ENCODE peak calls at places on chromosomes 1 and 21, in six cellular contexts. H is T-helper 22 cell, Z is RWPE1, J is cardiac muscle cell, T is HT1080, L is type B pancreatic cell. Q is an unnamed sample.

GRCh38 chr1:58162952-58163550 is 383.5 kb downstream of the OMA1 start:
- DNase-seq in H (no peak), Z (peak), J (peak), T (peak), L (no peak), Q (peak)

GRCh38 chr1:193176113-193176512 is 10.3 kb downstream of the B3GALT2 start:
- DNase-seq in H (no peak), Z (no peak), J (no peak), T (no peak), L (no peak), Q (no peak)

GRCh38 chr21:36859744-36860501 is 106.5 kb downstream of the HLCS start:
- DNase-seq in H (no peak), Z (peak), J (peak), T (peak), L (no peak), Q (no peak)

GRCh38 chr1:116292929-116293725 is 79.9 kb upstream of the ATP1A1 start:
- DNase-seq in H (no peak), Z (no peak), J (no peak), T (no peak), L (no peak), Q (peak)

GRCh38 chr1:61141288-61142044 is 59.1 kb downstream of the NFIA start:
- DNase-seq in H (no peak), Z (peak), J (no peak), T (peak), L (no peak), Q (peak)

GRCh38 chr1:53375440-53375839 is 47.6 kb upstream of the LRP8 start:
- DNase-seq in H (no peak), Z (no peak), J (no peak), T (no peak), L (peak), Q (no peak)

GRCh38 chr1:8351693-8352470 is 34.0 kb downstream of the SLC45A1 start:
- DNase-seq in H (no peak), Z (peak), J (peak), T (no peak), L (peak), Q (no peak)

GRCh38 chr1:92820551-92820950 is 11.3 kb upstream of the RPL5 start:
- DNase-seq in H (no peak), Z (no peak), J (no peak), T (no peak), L (no peak), Q (no peak)

GRCh38 chr1:21192284-21192683 is 15.6 kb upstream of the EIF4G3 start:
- DNase-seq in H (no peak), Z (no peak), J (no peak), T (no peak), L (no peak), Q (no peak)

GRCh38 chr1:202283379-202283844 is 58.3 kb downstream of the UBE2T start:
- DNase-seq in H (peak), Z (peak), J (no peak), T (peak), L (no peak), Q (peak)

GRCh38 chr1:184409011-184409410 is 22.2 kb downstream of the C1orf21 start:
- DNase-seq in H (no peak), Z (no peak), J (no peak), T (peak), L (no peak), Q (no peak)

GRCh38 chr1:85149805-85150204 is 51.0 kb downstream of the SYDE2 start:
- DNase-seq in H (no peak), Z (no peak), J (peak), T (no peak), L (no peak), Q (no peak)

GRCh38 chr1:163258181-163258580 is 55.5 kb upstream of the RGS5 start:
- DNase-seq in H (no peak), Z (no peak), J (no peak), T (no peak), L (no peak), Q (no peak)

GRCh38 chr1:16946646-16947045 is 24.9 kb downstream of the CROCC start:
- DNase-seq in H (no peak), Z (no peak), J (no peak), T (no peak), L (no peak), Q (no peak)

GRCh38 chr21:45971487-45972352 is 9.8 kb upstream of the COL6A1 start:
- DNase-seq in H (no peak), Z (no peak), J (no peak), T (no peak), L (peak), Q (no peak)

GRCh38 chr1:69263982-69264381 is 303.7 kb upstream of the LRRC7 start:
- DNase-seq in H (no peak), Z (no peak), J (no peak), T (no peak), L (no peak), Q (peak)

GRCh38 chr1:18697541-18697940 is 66.9 kb downstream of the PAX7 start:
- DNase-seq in H (no peak), Z (no peak), J (no peak), T (no peak), L (no peak), Q (no peak)

GRCh38 chr1:164611754-164612642 is 53.0 kb downstream of the PBX1 start:
- DNase-seq in H (no peak), Z (peak), J (peak), T (peak), L (peak), Q (peak)

GRCh38 chr1:71019248-71019647 is 28.4 kb downstream of the PTGER3 start:
- DNase-seq in H (no peak), Z (no peak), J (peak), T (no peak), L (no peak), Q (no peak)

GRCh38 chr1:47906009-47906432 is 91.2 kb downstream of the TRABD2B start:
- DNase-seq in H (no peak), Z (peak), J (no peak), T (peak), L (no peak), Q (peak)

GRCh38 chr1:197481101-197481500 is 213.0 kb downstream of the CRB1 start:
- DNase-seq in H (no peak), Z (no peak), J (no peak), T (peak), L (no peak), Q (peak)

GRCh38 chr21:17697474-17697873 is 84.8 kb upstream of the BTG3 start:
- DNase-seq in H (no peak), Z (no peak), J (no peak), T (no peak), L (no peak), Q (no peak)

Q was measured in DMS153.